ENCODE peak calls at places on chromosomes 16 and 17, in ten cellular contexts. J is prostate gland; I is RKO; E is right lobe of liver; D is H9; X is ureter; W is AML-193; L is activated T-cell treated with anti-CD3 and anti-CD28 coated beads, Interleukin-2, amount 50 U/mL, for 72 hours; O is NCI-H345; G is heart left ventricle. Y is an unnamed sample.
A peak's percentile ranks its signal among the peaks of the same experiment; 100 is the strongest.

GRCh38 chr16:1506494-1507213 is 13.5 kb downstream of the TELO2 start:
- DNase-seq in O (no peak), L (no peak), I (no peak), G (no peak), E (no peak), W (no peak), X (no peak), D (no peak), J (no peak), Y (no peak)

GRCh38 chr17:10130263-10130662 is 68.1 kb downstream of the GAS7 start:
- DNase-seq in E (no peak), D (no peak), L (no peak), O (no peak), I (no peak), W (no peak), G (no peak), J (no peak), X (no peak), Y (no peak)

GRCh38 chr17:66423436-66423922 is 121.1 kb downstream of the PRKCA start:
- DNase-seq in G (no peak), L (no peak), O (no peak), I (no peak), E (no peak), W (no peak), D (no peak), J (no peak), X (no peak), Y (no peak)

GRCh38 chr16:12499032-12499735 is 304.5 kb downstream of the CPPED1 start:
- DNase-seq in J (no peak), G (no peak), D (no peak), W (no peak), O (no peak), E (no peak), X (no peak), L (no peak), I (no peak), Y (peak; percentile 14)

GRCh38 chr16:73725147-73725546 is 571.5 kb upstream of the PSMD7 start:
- DNase-seq in J (no peak), E (no peak), W (no peak), O (no peak), L (no peak), D (no peak), X (no peak), I (no peak), G (no peak), Y (no peak)

GRCh38 chr17:50127661-50128361 is 2.1 kb downstream of the SAMD14 start:
- DNase-seq in O (no peak), J (no peak), I (no peak), D (no peak), W (peak; percentile 88), X (no peak), L (no peak), G (no peak), E (no peak), Y (no peak)

GRCh38 chr16:21584817-21585216 is 14.6 kb upstream of the METTL9 start:
- DNase-seq in J (no peak), L (no peak), E (no peak), G (no peak), O (no peak), W (no peak), I (no peak), D (no peak), X (no peak), Y (no peak)

GRCh38 chr17:30133197-30133596 is 16.6 kb downstream of the NSRP1 start:
- DNase-seq in D (no peak), I (no peak), W (no peak), G (no peak), J (no peak), X (no peak), L (no peak), O (no peak), E (no peak), Y (no peak)

GRCh38 chr17:73028311-73028755 is 64.2 kb downstream of the SLC39A11 start:
- DNase-seq in W (no peak), E (no peak), O (no peak), G (no peak), I (no peak), X (no peak), J (no peak), L (no peak), D (no peak), Y (no peak)

GRCh38 chr16:80931985-80932720 is 74.5 kb downstream of the CMC2 start:
- DNase-seq in O (peak; percentile 22), J (peak; percentile 74), G (peak; percentile 58), W (no peak), E (peak; percentile 79), X (peak; percentile 74), I (peak; percentile 28), D (peak; percentile 76), L (peak; percentile 14), Y (no peak)

GRCh38 chr16:35186045-35186759 is 1726.8 kb downstream of the TP53TG3F start:
- DNase-seq in O (no peak), W (no peak), I (no peak), L (no peak), D (no peak), E (no peak), J (no peak), X (no peak), G (no peak), Y (no peak)

GRCh38 chr16:56558024-56558747 is 6.7 kb upstream of the MT4 start:
- DNase-seq in E (no peak), G (no peak), W (no peak), X (no peak), I (peak; percentile 80), O (no peak), J (no peak), D (no peak), L (no peak), Y (no peak)

GRCh38 chr16:30740364-30741251 is 7.6 kb upstream of the PHKG2 start:
- DNase-seq in W (no peak), D (peak; percentile 89), E (peak; percentile 73), G (peak; percentile 82), I (no peak), X (peak; percentile 94), L (no peak), O (peak; percentile 58), J (peak; percentile 97), Y (no peak)

GRCh38 chr16:87445486-87445885 is 47.3 kb downstream of the ZCCHC14 start:
- DNase-seq in G (no peak), O (no peak), J (no peak), I (no peak), E (no peak), X (no peak), W (no peak), L (no peak), D (no peak), Y (no peak)

GRCh38 chr16:55543470-55543869 is 23.0 kb upstream of the CAPNS2 start:
- DNase-seq in I (peak; percentile 39), X (no peak), L (no peak), O (no peak), E (no peak), D (no peak), W (no peak), J (no peak), G (no peak), Y (no peak)

GRCh38 chr16:22386976-22387375 is 12.6 kb upstream of the CDR2 start:
- DNase-seq in G (no peak), D (no peak), O (no peak), W (no peak), J (peak; percentile 26), E (no peak), I (no peak), L (no peak), X (no peak), Y (no peak)

GRCh38 chr16:87319011-87319410 is 1.8 kb upstream of the C16orf95 start:
- DNase-seq in X (no peak), J (no peak), E (no peak), W (no peak), L (no peak), I (no peak), O (no peak), G (no peak), D (no peak), Y (no peak)

GRCh38 chr16:2429771-2430663 is 770 bp downstream of the CCNF start:
- DNase-seq in D (no peak), E (peak; percentile 47), I (peak; percentile 55), X (peak; percentile 63), W (peak; percentile 41), J (peak; percentile 55), G (no peak), L (no peak), O (no peak), Y (no peak)

GRCh38 chr16:53968896-53969295 is 264.9 kb downstream of the FTO start:
- DNase-seq in E (no peak), O (no peak), L (no peak), I (no peak), X (no peak), D (no peak), J (no peak), W (no peak), G (no peak), Y (no peak)

GRCh38 chr16:31082368-31083045 is 6.2 kb downstream of the PRSS53 start:
- DNase-seq in L (no peak), J (no peak), E (no peak), D (peak; percentile 15), G (no peak), W (no peak), O (no peak), X (no peak), I (no peak), Y (no peak)

GRCh38 chr16:50517450-50518252 is 30.5 kb upstream of the NKD1 start:
- DNase-seq in G (no peak), W (no peak), J (no peak), O (no peak), E (peak; percentile 28), X (no peak), I (no peak), D (peak; percentile 12), L (no peak), Y (no peak)

GRCh38 chr17:69819316-69820087 is 255.5 kb upstream of the KCNJ16 start:
- DNase-seq in G (no peak), O (no peak), D (no peak), L (no peak), W (no peak), J (no peak), X (no peak), I (no peak), E (no peak), Y (no peak)

GRCh38 chr17:80353718-80354275 is 61.2 kb upstream of the ENDOV start:
- DNase-seq in L (no peak), X (no peak), W (no peak), E (no peak), J (no peak), I (no peak), D (no peak), O (no peak), G (no peak), Y (no peak)

GRCh38 chr17:18920911-18921441 is 31.0 kb upstream of the SLC5A10 start:
- DNase-seq in L (no peak), O (no peak), W (no peak), G (no peak), I (no peak), X (no peak), J (no peak), D (no peak), E (no peak), Y (peak; percentile 46)

GRCh38 chr16:1037023-1037933 is 35.3 kb upstream of the SSTR5 start:
- DNase-seq in X (peak; percentile 74), O (no peak), E (no peak), I (no peak), W (no peak), G (no peak), D (no peak), L (no peak), J (no peak), Y (no peak)

GRCh38 chr16:85891776-85892166 is 7.2 kb upstream of the IRF8 start:
- DNase-seq in I (no peak), L (no peak), W (no peak), X (no peak), D (no peak), G (no peak), J (no peak), E (no peak), O (no peak), Y (no peak)

GRCh38 chr17:51580869-51581268 is 320.5 kb downstream of the UTP18 start:
- DNase-seq in W (peak; percentile 15), X (no peak), D (no peak), J (no peak), O (no peak), E (no peak), L (no peak), I (no peak), G (no peak), Y (no peak)